ENCODE peak calls at places on chromosome 4, in five cellular contexts. One of them, this sample, is unnamed.

GRCh38 chr4:119302073-119302832 is 19.7 kb downstream of the FABP2 start:
- DNase-seq in neuronal stem cell: no peak
- DNase-seq in trophoblast cell: no peak
- DNase-seq in H1: no peak
- DNase-seq in H9: no peak
- DNase-seq in this sample: no peak

GRCh38 chr4:37737456-37737855 is 51.3 kb upstream of the RELL1 start:
- DNase-seq in H9: no peak
- DNase-seq in trophoblast cell: peak
- DNase-seq in neuronal stem cell: no peak
- DNase-seq in H1: no peak
- DNase-seq in this sample: peak

GRCh38 chr4:163748474-163748873 is 254.0 kb downstream of the TMA16 start:
- DNase-seq in neuronal stem cell: no peak
- DNase-seq in H1: no peak
- DNase-seq in trophoblast cell: peak
- DNase-seq in H9: no peak
- DNase-seq in this sample: peak

GRCh38 chr4:100872811-100873210 is 355.0 kb upstream of the EMCN start:
- DNase-seq in H1: no peak
- DNase-seq in H9: no peak
- DNase-seq in neuronal stem cell: no peak
- DNase-seq in trophoblast cell: no peak
- DNase-seq in this sample: peak

GRCh38 chr4:106868381-106869035 is 167.6 kb downstream of the DKK2 start:
- DNase-seq in trophoblast cell: no peak
- DNase-seq in H9: no peak
- DNase-seq in H1: no peak
- DNase-seq in neuronal stem cell: no peak
- DNase-seq in this sample: peak

GRCh38 chr4:1784789-1785591 is 8.1 kb upstream of the FGFR3 start:
- DNase-seq in H9: no peak
- DNase-seq in trophoblast cell: no peak
- DNase-seq in neuronal stem cell: no peak
- DNase-seq in H1: no peak
- DNase-seq in this sample: no peak

GRCh38 chr4:109406337-109406931 is 27.2 kb upstream of the SEC24B start:
- DNase-seq in neuronal stem cell: peak
- DNase-seq in H9: no peak
- DNase-seq in trophoblast cell: peak
- DNase-seq in H1: no peak
- DNase-seq in this sample: peak

GRCh38 chr4:11698846-11699590 is 270.3 kb upstream of the HS3ST1 start:
- DNase-seq in trophoblast cell: peak
- DNase-seq in H9: no peak
- DNase-seq in neuronal stem cell: no peak
- DNase-seq in H1: no peak
- DNase-seq in this sample: peak

GRCh38 chr4:98522603-98523395 is 135.6 kb downstream of the TSPAN5 start:
- DNase-seq in H9: no peak
- DNase-seq in trophoblast cell: no peak
- DNase-seq in H1: no peak
- DNase-seq in neuronal stem cell: peak
- DNase-seq in this sample: peak

DNA sequence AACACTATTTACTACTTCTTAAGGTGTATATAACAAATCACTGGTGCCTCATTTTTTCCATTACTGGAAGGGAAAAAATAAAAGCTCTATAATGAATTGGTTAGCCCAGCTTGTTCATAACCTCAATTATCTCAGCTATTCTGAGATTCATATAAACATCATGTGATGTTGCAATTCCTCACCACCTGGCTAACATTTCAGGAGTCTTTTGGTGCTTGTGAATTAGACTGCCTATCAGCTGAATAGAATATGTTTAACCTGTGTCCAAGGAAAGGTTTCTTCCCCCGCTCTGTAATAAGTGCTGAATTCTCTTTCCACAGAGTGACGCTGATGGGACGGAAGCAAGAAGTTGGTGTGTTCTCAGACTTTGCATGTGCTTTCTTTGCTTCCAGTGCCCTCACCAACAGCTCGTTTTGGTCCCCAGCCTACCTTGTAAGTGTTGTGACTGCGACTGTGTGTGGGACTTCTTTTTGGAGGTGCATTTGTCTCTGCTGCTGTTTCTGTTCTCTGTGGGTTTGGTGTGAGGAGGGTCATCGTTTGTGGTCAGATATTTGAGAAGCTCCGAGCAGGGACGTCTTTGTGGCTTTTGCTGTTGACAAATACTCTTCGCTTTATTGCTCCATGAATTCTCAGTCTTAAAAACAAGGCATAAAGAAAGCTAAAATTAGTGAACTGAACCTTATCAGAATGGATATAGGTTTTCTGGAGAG is 61.7 kb downstream of the PPARGC1A start:
- DNase-seq in neuronal stem cell: no peak
- DNase-seq in trophoblast cell: no peak
- DNase-seq in H1: no peak
- DNase-seq in H9: no peak
- DNase-seq in this sample: peak
- H3K27ac ChIP-seq in neuronal stem cell: no peak
- H3K27ac ChIP-seq in trophoblast cell: no peak
- H3K27ac ChIP-seq in H1: no peak
- H3K27ac ChIP-seq in H9: no peak
- H3K27ac ChIP-seq in this sample: no peak

GRCh38 chr4:87392183-87392582 is 1.2 kb upstream of the HSD17B11 start:
- DNase-seq in neuronal stem cell: no peak
- DNase-seq in H1: no peak
- DNase-seq in H9: no peak
- DNase-seq in trophoblast cell: no peak
- DNase-seq in this sample: no peak
- H3K4me2 ChIP-seq in neuronal stem cell: no peak
- H3K4me2 ChIP-seq in H1: no peak
- H3K4me2 ChIP-seq in H9: no peak
- H3K4me2 ChIP-seq in trophoblast cell: no peak
- H3K4me2 ChIP-seq in this sample: no peak

DNA sequence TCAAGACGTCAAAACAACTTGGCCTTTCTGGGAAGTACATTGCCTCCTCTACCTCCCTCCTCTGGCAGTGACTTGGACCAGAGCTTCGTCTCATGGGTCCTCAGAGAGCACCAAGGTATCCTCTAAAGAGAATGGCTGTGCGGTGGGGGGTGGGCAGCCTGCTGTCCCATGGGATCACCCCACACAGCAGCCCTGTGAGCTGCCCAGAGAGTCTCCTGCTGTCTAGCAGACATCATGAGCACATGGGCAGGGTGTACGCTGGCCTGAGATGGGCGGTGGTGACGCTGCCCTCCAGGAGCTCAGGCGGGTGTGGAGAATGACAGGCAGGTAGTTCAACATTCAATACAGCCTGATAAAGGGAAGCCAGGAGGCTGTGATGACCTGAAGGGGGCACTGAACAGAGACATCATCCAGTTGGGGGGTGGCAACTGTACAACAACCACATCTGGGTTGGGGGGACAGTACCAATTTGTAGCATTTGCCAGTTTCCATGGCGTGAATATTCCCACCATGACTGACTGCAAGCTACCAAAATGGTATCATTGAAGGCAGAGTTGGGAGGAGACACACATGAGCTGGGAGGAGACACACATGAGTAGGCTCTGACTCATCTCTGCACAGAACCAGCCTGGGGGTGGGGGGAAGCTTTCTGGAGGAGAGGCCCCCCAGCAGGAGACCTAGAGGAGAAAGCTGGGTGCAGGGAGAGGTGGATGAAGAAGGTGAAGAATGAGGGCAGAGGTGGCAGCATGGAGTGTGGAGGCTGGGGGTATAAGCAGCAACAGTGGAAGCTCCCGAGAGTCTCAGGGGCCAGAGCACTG is 35.9 kb downstream of the C4orf50 start:
- DNase-seq in H9: peak
- DNase-seq in trophoblast cell: no peak
- DNase-seq in H1: no peak
- DNase-seq in neuronal stem cell: no peak
- DNase-seq in this sample: no peak
- H2BK12ac ChIP-seq in H9: no peak
- H2BK12ac ChIP-seq in trophoblast cell: no peak
- H2BK12ac ChIP-seq in H1: no peak
- H2BK12ac ChIP-seq in neuronal stem cell: no peak
- H2BK12ac ChIP-seq in this sample: no peak

DNA sequence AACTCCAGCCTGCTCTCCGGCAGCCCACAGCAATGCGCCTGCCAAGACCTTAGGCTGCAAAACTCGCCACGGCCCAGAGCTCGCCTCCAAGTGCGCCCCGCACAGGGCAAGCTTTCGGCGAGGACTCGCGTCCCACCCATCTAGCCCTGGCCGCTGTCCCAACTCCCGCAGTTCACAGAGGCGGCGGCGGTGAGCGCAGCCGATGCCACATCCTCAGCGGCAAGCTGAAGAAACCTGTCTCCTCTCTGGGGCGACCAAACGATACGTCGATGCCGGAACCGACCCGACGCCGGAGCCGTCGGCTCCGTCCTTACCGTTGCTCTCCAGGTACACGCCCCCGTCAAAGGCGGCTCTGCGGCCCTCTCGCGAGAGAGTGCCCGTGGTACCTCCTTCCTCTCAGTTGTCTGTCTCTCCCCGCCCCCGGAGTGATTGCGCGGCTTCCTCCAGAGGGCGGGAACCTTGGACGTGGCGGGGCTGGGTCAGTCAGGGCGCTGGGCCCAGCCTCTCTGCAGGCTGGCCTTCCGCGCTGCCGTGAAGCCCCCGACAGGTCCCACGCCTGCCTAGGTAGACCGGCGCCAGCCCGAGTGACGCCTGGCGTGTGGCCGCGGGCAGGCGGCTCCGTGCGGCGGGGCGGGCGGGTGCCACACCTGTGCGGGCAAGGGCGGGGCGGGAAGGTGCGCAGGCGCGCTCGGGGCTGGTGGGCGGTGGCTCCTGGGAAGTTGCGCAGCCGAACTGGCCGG is 380 bp upstream of the RAB33B start:
- DNase-seq in neuronal stem cell: peak
- DNase-seq in H1: peak
- DNase-seq in trophoblast cell: peak
- DNase-seq in H9: peak
- DNase-seq in this sample: peak
- H3K27ac ChIP-seq in neuronal stem cell: peak
- H3K27ac ChIP-seq in H1: peak
- H3K27ac ChIP-seq in trophoblast cell: peak
- H3K27ac ChIP-seq in H9: peak
- H3K27ac ChIP-seq in this sample: peak

GRCh38 chr4:151940290-151940689 is 179.5 kb upstream of the GATB start:
- DNase-seq in H1: no peak
- DNase-seq in neuronal stem cell: no peak
- DNase-seq in H9: no peak
- DNase-seq in trophoblast cell: no peak
- DNase-seq in this sample: no peak
- H3K4me2 ChIP-seq in H1: no peak
- H3K4me2 ChIP-seq in neuronal stem cell: no peak
- H3K4me2 ChIP-seq in H9: no peak
- H3K4me2 ChIP-seq in trophoblast cell: no peak
- H3K4me2 ChIP-seq in this sample: no peak

DNA sequence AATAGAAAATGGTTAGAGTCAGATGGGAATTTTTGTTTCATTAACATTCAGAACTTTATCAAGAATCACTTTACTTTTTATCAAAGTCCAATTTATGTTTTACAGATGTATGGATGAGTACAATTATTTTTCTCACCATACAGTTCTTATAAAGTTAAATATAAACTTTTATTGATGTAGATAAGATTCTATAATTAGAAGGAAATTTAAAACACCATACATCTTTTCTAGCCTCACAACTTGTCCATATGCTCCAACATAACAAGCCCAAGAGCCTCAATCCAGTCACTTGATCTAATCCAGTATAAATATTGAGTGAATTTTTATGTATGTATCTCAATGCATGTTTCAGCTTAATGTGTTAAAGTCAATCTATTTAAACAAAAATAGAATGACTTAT is 113.9 kb downstream of the IQCM start:
- DNase-seq in trophoblast cell: no peak
- DNase-seq in H1: no peak
- DNase-seq in neuronal stem cell: no peak
- DNase-seq in H9: no peak
- DNase-seq in this sample: no peak
- H2BK12ac ChIP-seq in trophoblast cell: no peak
- H2BK12ac ChIP-seq in H1: no peak
- H2BK12ac ChIP-seq in neuronal stem cell: no peak
- H2BK12ac ChIP-seq in H9: no peak
- H2BK12ac ChIP-seq in this sample: no peak

DNA sequence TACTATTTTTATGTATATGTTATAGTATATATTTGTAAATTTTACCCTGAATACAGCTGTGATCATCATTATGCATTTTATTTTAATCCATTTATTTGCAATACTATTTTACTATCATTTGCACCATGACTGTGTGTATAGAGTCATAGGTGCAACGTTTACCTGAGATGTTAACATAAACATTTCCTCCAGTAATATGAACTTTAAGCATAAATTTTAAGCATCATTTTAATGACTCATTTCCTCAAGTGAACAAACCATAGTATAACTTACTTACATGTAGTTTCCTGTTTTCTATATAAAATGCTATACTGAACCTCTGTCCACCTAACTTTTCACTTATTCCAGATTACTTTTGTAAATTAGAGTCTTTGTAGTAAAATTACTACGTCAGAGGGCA is 92.8 kb downstream of the NFKB1 start:
- DNase-seq in trophoblast cell: no peak
- DNase-seq in H9: no peak
- DNase-seq in H1: no peak
- DNase-seq in neuronal stem cell: no peak
- DNase-seq in this sample: no peak
- H3K27ac ChIP-seq in trophoblast cell: no peak
- H3K27ac ChIP-seq in H9: no peak
- H3K27ac ChIP-seq in H1: no peak
- H3K27ac ChIP-seq in neuronal stem cell: no peak
- H3K27ac ChIP-seq in this sample: no peak

GRCh38 chr4:17310269-17310652 is 201.6 kb downstream of the QDPR start:
- DNase-seq in H9: no peak
- DNase-seq in trophoblast cell: no peak
- DNase-seq in H1: no peak
- DNase-seq in neuronal stem cell: no peak
- DNase-seq in this sample: no peak
- H3K4me2 ChIP-seq in H9: no peak
- H3K4me2 ChIP-seq in trophoblast cell: no peak
- H3K4me2 ChIP-seq in H1: no peak
- H3K4me2 ChIP-seq in neuronal stem cell: no peak
- H3K4me2 ChIP-seq in this sample: no peak

This sample was measured in mesenchymal stem cell.